ENCODE peak calls at places on chromosomes 2 and 18, in seven cellular contexts. One of them, this sample, is unnamed.

GRCh38 chr2:60549250-60550150 is 4.0 kb downstream of the BCL11A start:
- DNase-seq in lower lobe of right lung: peak; percentile 63
- DNase-seq in mammary epithelial cell: peak; percentile 55
- DNase-seq in GM12865: peak; percentile 45
- DNase-seq in foreskin keratinocyte: no peak
- DNase-seq in K562: no peak
- DNase-seq in D721Med: no peak
- DNase-seq in this sample: peak; percentile 20

GRCh38 chr2:134127496-134127895 is 126.4 kb upstream of the MGAT5 start:
- DNase-seq in lower lobe of right lung: no peak
- DNase-seq in mammary epithelial cell: no peak
- DNase-seq in GM12865: peak; percentile 67
- DNase-seq in foreskin keratinocyte: no peak
- DNase-seq in K562: no peak
- DNase-seq in D721Med: no peak
- DNase-seq in this sample: no peak

GRCh38 chr18:77271720-77272481 is 22.3 kb downstream of the GALR1 start:
- DNase-seq in lower lobe of right lung: no peak
- DNase-seq in mammary epithelial cell: no peak
- DNase-seq in GM12865: no peak
- DNase-seq in foreskin keratinocyte: no peak
- DNase-seq in K562: no peak
- DNase-seq in D721Med: no peak
- DNase-seq in this sample: no peak

GRCh38 chr18:52136532-52136931 is 203.5 kb upstream of the DCC start:
- DNase-seq in lower lobe of right lung: no peak
- DNase-seq in mammary epithelial cell: no peak
- DNase-seq in GM12865: no peak
- DNase-seq in foreskin keratinocyte: no peak
- DNase-seq in K562: no peak
- DNase-seq in D721Med: no peak
- DNase-seq in this sample: no peak

GRCh38 chr2:81976998-81977397 is 1672.4 kb upstream of the LRRTM1 start:
- DNase-seq in lower lobe of right lung: no peak
- DNase-seq in mammary epithelial cell: no peak
- DNase-seq in GM12865: no peak
- DNase-seq in foreskin keratinocyte: no peak
- DNase-seq in K562: no peak
- DNase-seq in D721Med: no peak
- DNase-seq in this sample: no peak

GRCh38 chr2:126886201-126886905 is 12.3 kb upstream of the TEX51 start:
- DNase-seq in lower lobe of right lung: peak; percentile 72
- DNase-seq in mammary epithelial cell: no peak
- DNase-seq in GM12865: peak; percentile 64
- DNase-seq in foreskin keratinocyte: no peak
- DNase-seq in K562: peak; percentile 92
- DNase-seq in D721Med: no peak
- DNase-seq in this sample: peak; percentile 53

GRCh38 chr2:64840419-64840818 is 148.8 kb upstream of the SLC1A4 start:
- DNase-seq in lower lobe of right lung: no peak
- DNase-seq in mammary epithelial cell: no peak
- DNase-seq in GM12865: no peak
- DNase-seq in foreskin keratinocyte: no peak
- DNase-seq in K562: no peak
- DNase-seq in D721Med: no peak
- DNase-seq in this sample: no peak

GRCh38 chr2:188607501-188607900 is 315.8 kb downstream of the GULP1 start:
- DNase-seq in lower lobe of right lung: no peak
- DNase-seq in mammary epithelial cell: no peak
- DNase-seq in GM12865: peak; percentile 68
- DNase-seq in foreskin keratinocyte: no peak
- DNase-seq in K562: no peak
- DNase-seq in D721Med: no peak
- DNase-seq in this sample: no peak

GRCh38 chr2:70411489-70412081 is 109.7 kb upstream of the FAM136A start:
- DNase-seq in lower lobe of right lung: no peak
- DNase-seq in mammary epithelial cell: no peak
- DNase-seq in GM12865: no peak
- DNase-seq in foreskin keratinocyte: no peak
- DNase-seq in K562: no peak
- DNase-seq in D721Med: no peak
- DNase-seq in this sample: no peak

GRCh38 chr2:112582314-112582746 is 2.1 kb upstream of the CHCHD5 start:
- DNase-seq in lower lobe of right lung: no peak
- DNase-seq in mammary epithelial cell: peak; percentile 60
- DNase-seq in GM12865: peak; percentile 68
- DNase-seq in foreskin keratinocyte: no peak
- DNase-seq in K562: peak; percentile 29
- DNase-seq in D721Med: no peak
- DNase-seq in this sample: peak; percentile 31

GRCh38 chr2:30686000-30686399 is 121.2 kb downstream of the CAPN13 start:
- DNase-seq in lower lobe of right lung: no peak
- DNase-seq in mammary epithelial cell: no peak
- DNase-seq in GM12865: peak; percentile 34
- DNase-seq in foreskin keratinocyte: no peak
- DNase-seq in K562: peak; percentile 31
- DNase-seq in D721Med: no peak
- DNase-seq in this sample: no peak
- TF ChIP-seq CTCF in lower lobe of right lung: peak; percentile 30
- TF ChIP-seq CTCF in mammary epithelial cell: peak; percentile 33
- TF ChIP-seq CTCF in GM12865: peak; percentile 30
- TF ChIP-seq CTCF in foreskin keratinocyte: peak; percentile 50
- TF ChIP-seq CTCF in K562: peak; percentile 65
- TF ChIP-seq CTCF in D721Med: no peak
- TF ChIP-seq CTCF in this sample: no peak

DNA sequence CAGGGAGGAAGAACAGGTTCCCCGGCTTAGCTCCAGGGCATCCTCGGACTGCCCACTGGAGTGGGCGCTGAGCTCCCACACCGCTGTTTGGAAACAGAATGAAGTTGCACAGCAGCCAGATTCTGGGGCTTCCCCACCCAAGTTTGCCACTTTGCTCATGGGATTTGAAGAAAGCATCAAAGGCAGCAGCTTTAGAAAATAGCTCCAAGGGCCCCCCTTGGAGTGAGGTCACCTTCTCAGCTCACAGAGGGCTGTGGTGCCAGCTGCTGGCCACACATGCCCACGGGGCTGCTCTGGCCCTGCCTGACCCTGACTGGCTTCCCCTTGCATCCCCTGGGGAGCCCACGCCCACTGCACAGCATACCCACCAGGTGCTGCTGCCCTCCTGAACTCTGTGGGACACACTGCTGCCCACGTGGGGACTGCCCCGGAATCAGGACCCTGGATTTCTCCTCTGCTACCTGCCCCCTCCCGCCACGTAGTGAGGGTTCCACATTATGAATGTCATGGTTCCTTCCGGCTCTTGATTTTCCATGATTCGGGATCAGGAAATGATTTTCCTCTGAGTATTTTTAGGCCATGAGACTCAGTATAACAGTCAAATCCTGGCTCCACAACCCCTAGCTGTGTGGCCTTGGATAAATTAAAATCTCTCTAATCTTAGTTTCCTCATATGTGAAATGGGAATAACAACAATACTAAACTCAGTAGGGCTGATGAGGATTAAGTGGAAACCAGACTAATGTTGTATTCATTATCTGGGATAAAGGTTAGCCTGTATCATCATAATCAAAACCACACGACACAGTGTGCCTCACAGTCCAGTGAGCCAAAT is 70.2 kb downstream of the TGOLN2 start:
- DNase-seq in lower lobe of right lung: no peak
- DNase-seq in mammary epithelial cell: no peak
- DNase-seq in GM12865: no peak
- DNase-seq in foreskin keratinocyte: no peak
- DNase-seq in K562: no peak
- DNase-seq in D721Med: peak; percentile 47
- DNase-seq in this sample: no peak
- TF ChIP-seq CTCF in lower lobe of right lung: no peak
- TF ChIP-seq CTCF in mammary epithelial cell: no peak
- TF ChIP-seq CTCF in GM12865: no peak
- TF ChIP-seq CTCF in foreskin keratinocyte: no peak
- TF ChIP-seq CTCF in K562: no peak
- TF ChIP-seq CTCF in D721Med: no peak
- TF ChIP-seq CTCF in this sample: no peak

DNA sequence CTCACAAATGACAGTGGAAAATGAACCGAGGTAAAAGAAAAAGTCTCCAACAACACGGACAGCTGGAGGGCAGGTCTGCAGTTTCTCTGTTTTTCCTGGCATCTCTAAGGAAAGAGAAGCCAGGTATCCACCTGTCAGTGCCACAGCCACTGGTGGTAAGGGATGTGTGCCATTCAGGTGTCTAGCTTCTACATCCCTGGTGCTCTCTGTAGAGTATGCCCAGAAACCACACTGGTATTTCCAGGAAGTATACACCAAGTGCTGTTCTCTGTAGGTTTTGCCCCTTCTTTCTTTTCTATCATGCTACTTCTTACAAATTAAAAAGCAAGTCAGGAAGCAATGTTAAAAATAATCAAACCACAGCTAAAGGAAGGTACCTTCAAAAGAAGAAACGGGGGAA is 7.6 kb upstream of the AGFG1 start:
- DNase-seq in lower lobe of right lung: no peak
- DNase-seq in mammary epithelial cell: no peak
- DNase-seq in GM12865: no peak
- DNase-seq in foreskin keratinocyte: no peak
- DNase-seq in K562: no peak
- DNase-seq in D721Med: no peak
- DNase-seq in this sample: no peak
- TF ChIP-seq CTCF in lower lobe of right lung: no peak
- TF ChIP-seq CTCF in mammary epithelial cell: no peak
- TF ChIP-seq CTCF in GM12865: no peak
- TF ChIP-seq CTCF in foreskin keratinocyte: no peak
- TF ChIP-seq CTCF in K562: no peak
- TF ChIP-seq CTCF in D721Med: no peak
- TF ChIP-seq CTCF in this sample: no peak

DNA sequence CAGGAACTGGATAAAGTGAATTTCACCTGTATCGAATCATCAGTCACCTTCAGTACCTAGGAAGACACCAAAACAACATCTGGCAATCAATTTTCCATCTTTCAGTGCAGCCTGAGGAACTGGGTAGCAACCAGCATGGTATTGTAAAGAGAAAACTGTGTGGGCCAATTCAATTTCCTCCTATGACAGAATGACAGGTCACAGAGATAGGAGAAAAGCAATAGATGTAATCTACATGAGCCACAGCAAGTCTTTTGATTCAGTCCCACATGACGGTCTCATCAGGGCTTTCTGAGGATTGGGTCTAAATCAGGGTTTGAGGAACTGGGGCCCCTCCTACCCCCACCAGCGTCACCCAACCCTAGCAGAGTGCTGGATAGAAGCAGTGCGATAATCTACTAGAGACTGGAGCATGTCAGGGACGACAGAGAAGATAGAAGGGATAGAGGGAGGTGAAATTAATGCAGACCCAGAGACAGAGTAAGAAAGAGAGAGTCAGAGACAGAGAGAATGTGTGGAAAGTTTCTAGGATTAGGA is 268.7 kb downstream of the LRRTM1 start:
- DNase-seq in lower lobe of right lung: no peak
- DNase-seq in mammary epithelial cell: no peak
- DNase-seq in GM12865: no peak
- DNase-seq in foreskin keratinocyte: no peak
- DNase-seq in K562: no peak
- DNase-seq in D721Med: no peak
- DNase-seq in this sample: no peak
- TF ChIP-seq CTCF in lower lobe of right lung: no peak
- TF ChIP-seq CTCF in mammary epithelial cell: no peak
- TF ChIP-seq CTCF in GM12865: no peak
- TF ChIP-seq CTCF in foreskin keratinocyte: no peak
- TF ChIP-seq CTCF in K562: no peak
- TF ChIP-seq CTCF in D721Med: no peak
- TF ChIP-seq CTCF in this sample: no peak